ENCODE peak calls at places on chromosomes 12 and 14, in six cellular contexts. K is GM12878, E is HCT116, M is K562, R is HepG2, Q is SK-N-SH. O is an unnamed sample.

GRCh38 chr14:40218282-40218941 is 786.2 kb upstream of the FBXO33 start:
- DNase-seq in K (no peak), E (no peak), M (no peak), R (no peak), Q (no peak), O (no peak)

GRCh38 chr14:22598099-22598895 is at the start of gene ABHD4:
- DNase-seq in K (no peak), E (no peak), M (peak; percentile 69), R (peak; percentile 79), Q (peak; percentile 89), O (peak; percentile 58)

GRCh38 chr12:538731-539539 is 79.2 kb downstream of the B4GALNT3 start:
- DNase-seq in K (no peak), E (peak; percentile 45), M (no peak), R (no peak), Q (peak; percentile 68), O (peak; percentile 29)

GRCh38 chr14:104882325-104882973 is 17.4 kb downstream of the CEP170B start:
- DNase-seq in K (no peak), E (peak; percentile 36), M (peak; percentile 69), R (no peak), Q (peak; percentile 55), O (peak; percentile 89)

GRCh38 chr12:96981053-96981452 is 74.0 kb downstream of the NEDD1 start:
- DNase-seq in K (no peak), E (no peak), M (no peak), R (no peak), Q (no peak), O (no peak)

GRCh38 chr14:76267322-76268012 is 108.5 kb upstream of the ESRRB start:
- DNase-seq in K (no peak), E (no peak), M (no peak), R (no peak), Q (peak; percentile 73), O (peak; percentile 78)

GRCh38 chr12:54935235-54935951 is 49.2 kb downstream of the TESPA1 start:
- DNase-seq in K (peak; percentile 60), E (peak; percentile 77), M (peak; percentile 75), R (peak; percentile 2), Q (no peak), O (peak; percentile 60)

GRCh38 chr12:49705479-49706267 is 1.5 kb downstream of the FMNL3 start:
- DNase-seq in K (no peak), E (no peak), M (peak; percentile 38), R (peak; percentile 10), Q (peak; percentile 20), O (no peak)

GRCh38 chr14:26870722-26871121 is 272.9 kb upstream of the NOVA1 start:
- DNase-seq in K (no peak), E (no peak), M (no peak), R (no peak), Q (no peak), O (no peak)

DNA sequence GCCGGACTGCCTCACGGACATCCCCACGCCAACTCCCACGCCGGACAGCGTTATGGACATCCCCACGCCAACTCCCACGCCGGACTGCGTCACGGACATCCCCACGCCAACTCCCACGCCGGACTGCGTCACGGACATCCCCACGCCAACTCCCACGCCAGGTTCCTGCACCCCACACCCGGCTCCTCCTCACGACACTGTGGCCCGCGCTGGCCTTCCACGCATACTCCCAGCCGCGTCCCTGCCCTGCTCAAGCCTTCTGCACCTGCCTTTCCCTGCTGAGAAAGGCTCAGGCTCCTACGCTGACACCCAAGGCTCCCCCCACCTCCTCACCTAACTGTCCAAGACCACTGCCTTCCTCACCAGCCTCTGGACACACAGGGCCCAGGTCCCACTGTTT is 9.7 kb downstream of the CACNA2D4 start:
- DNase-seq in K (no peak), E (no peak), M (no peak), R (no peak), Q (no peak), O (no peak)
- TF ChIP-seq JUND in K (no peak), E (no peak), M (no peak), R (no peak), Q (no peak), O (no peak)

GRCh38 chr14:93040443-93040842 is 75.3 kb downstream of the ITPK1 start:
- DNase-seq in K (no peak), E (no peak), M (no peak), R (no peak), Q (no peak), O (no peak)

GRCh38 chr14:93042968-93043940 is 72.5 kb downstream of the ITPK1 start:
- DNase-seq in K (no peak), E (peak; percentile 89), M (no peak), R (peak; percentile 90), Q (peak; percentile 81), O (no peak)

GRCh38 chr14:93041002-93041401 is 74.7 kb downstream of the ITPK1 start:
- DNase-seq in K (no peak), E (no peak), M (no peak), R (no peak), Q (no peak), O (no peak)

GRCh38 chr14:93039649-93040315 is 75.9 kb downstream of the ITPK1 start:
- DNase-seq in K (no peak), E (no peak), M (no peak), R (no peak), Q (no peak), O (no peak)

DNA sequence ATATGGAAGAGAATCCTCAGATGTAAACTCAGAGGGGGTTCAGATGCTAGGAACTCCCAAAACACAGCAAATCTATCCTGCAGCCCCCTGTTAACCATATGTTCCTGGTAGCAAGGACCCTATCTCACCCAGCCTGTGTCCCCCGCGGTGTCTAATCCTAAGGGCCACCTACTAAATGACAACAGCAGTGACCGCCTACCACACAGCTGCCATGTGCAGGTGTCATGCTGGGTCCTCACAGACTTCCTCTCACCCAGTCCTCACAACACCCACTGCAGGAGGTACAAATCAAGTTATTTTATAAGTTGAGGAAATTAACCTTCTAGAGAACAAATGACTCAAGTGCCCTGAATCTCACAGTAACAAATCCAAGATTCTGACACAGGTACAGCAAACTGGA is 73.9 kb downstream of the ITPK1 start:
- DNase-seq in K (no peak), E (no peak), M (no peak), R (no peak), Q (no peak), O (no peak)
- TF ChIP-seq JUND in K (no peak), E (no peak), M (no peak), R (no peak), Q (no peak), O (no peak)

DNA sequence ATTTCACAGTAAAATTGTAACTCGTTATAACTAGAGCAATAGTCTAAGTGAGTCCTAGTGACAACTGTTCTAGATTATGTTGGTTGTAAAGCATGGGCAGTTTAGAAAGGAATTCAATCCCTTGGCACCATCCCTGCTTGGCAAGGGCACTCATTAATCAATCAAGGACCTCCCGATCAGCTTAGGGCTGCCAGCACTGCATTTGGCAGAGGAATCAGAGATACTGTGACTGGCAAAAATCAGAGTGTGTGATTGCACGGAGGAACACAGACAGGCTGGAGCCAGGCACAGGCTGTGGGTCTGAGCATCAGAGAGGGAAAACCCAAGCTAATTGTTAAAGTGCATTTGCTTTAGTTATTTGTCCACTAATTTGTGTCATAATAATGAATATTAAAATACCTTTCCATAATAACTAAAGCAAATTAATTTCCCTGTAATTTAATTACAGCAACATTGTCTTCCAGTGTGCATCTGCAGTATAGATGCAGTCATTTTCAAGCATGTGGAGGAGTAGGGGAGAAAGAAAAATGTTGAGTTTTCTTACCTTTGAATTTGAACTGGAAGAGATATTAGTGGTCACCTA is 3.2 kb upstream of the EGLN3 start:
- DNase-seq in K (no peak), E (no peak), M (no peak), R (no peak), Q (peak; percentile 67), O (no peak)
- TF ChIP-seq JUND in K (no peak), E (no peak), M (no peak), R (no peak), Q (no peak), O (no peak)

GRCh38 chr12:58504539-58504938 is 415.8 kb downstream of the LRIG3 start:
- DNase-seq in K (no peak), E (no peak), M (no peak), R (no peak), Q (no peak), O (no peak)

GRCh38 chr12:58503731-58504520 is 416.4 kb downstream of the LRIG3 start:
- DNase-seq in K (no peak), E (no peak), M (no peak), R (no peak), Q (no peak), O (no peak)

GRCh38 chr12:58502236-58502635 is 418.1 kb downstream of the LRIG3 start:
- DNase-seq in K (no peak), E (no peak), M (no peak), R (no peak), Q (no peak), O (no peak)

GRCh38 chr12:58500399-58500798 is 419.9 kb downstream of the LRIG3 start:
- DNase-seq in K (no peak), E (no peak), M (no peak), R (no peak), Q (no peak), O (no peak)

GRCh38 chr12:58502857-58503256 is 417.4 kb downstream of the LRIG3 start:
- DNase-seq in K (no peak), E (no peak), M (no peak), R (no peak), Q (no peak), O (no peak)
- TF ChIP-seq JUND in K (no peak), E (no peak), M (no peak), R (no peak), Q (no peak), O (no peak)

GRCh38 chr12:4991373-4991772 is 52.3 kb upstream of the KCNA5 start:
- DNase-seq in K (no peak), E (no peak), M (no peak), R (no peak), Q (no peak), O (no peak)

GRCh38 chr12:4984344-4984743 is 59.3 kb upstream of the KCNA5 start:
- DNase-seq in K (no peak), E (no peak), M (no peak), R (no peak), Q (no peak), O (no peak)

GRCh38 chr12:4984971-4985370 is 58.7 kb upstream of the KCNA5 start:
- DNase-seq in K (no peak), E (no peak), M (no peak), R (no peak), Q (no peak), O (no peak)

GRCh38 chr12:4985820-4986219 is 57.9 kb upstream of the KCNA5 start:
- DNase-seq in K (peak; percentile 33), E (no peak), M (no peak), R (no peak), Q (no peak), O (no peak)

DNA sequence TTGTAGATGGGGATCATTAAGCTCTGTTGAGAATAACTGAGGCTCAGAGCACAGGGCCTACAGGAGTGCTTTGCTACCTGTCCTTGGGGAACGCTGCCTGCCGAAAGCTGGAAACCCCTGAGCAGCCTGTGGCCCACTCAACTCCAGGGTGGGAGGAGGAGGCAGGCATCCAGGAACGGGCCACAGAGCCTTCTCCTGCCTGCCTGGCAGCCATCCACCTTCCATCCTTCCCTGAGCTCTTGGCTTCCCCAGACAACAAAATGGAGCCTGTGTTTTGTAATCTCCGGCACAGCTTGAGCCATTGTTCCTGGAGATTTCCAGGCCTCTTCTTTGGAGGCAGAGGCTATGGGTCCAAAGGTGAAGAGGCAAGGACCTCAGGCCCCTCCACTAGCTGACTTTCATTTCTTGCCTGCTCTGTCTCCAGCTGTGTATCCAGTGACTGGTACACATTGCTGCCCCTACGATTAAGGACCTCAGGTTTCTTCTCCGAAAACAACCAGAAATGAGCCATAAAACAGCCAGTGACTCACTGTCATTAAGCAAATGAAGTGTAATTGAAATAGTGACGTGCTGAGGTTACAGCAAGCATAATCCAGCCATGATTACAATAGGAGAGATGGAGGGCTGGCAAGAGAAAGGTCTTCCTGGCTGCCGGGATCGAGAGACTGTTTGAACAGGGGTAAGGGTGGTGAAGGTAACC is 56.5 kb upstream of the KCNA5 start:
- DNase-seq in K (no peak), E (no peak), M (no peak), R (no peak), Q (no peak), O (no peak)
- TF ChIP-seq JUND in K (no peak), E (no peak), M (no peak), R (no peak), Q (no peak), O (no peak)